ENCODE peak calls at places on chromosomes 7 and 10, in nine cellular contexts. One of them, this sample, is unnamed. For H3K4me1, the result is how much of the 10 kb centered on the place peaks cover.

GRCh38 chr7:39757604-39758003 is 134.2 kb downstream of the RALA start:
- DNase-seq in A549: no peak
- DNase-seq in neural progenitor cell: no peak
- DNase-seq in fibroblast of lung: peak
- DNase-seq in psoas muscle: no peak
- DNase-seq in mesendoderm: no peak
- DNase-seq in right lobe of liver: no peak
- DNase-seq in tibial artery: no peak
- DNase-seq in CD8-positive, alpha-beta T cell: no peak
- DNase-seq in this sample: no peak

GRCh38 chr7:23529262-23529859 is 2.4 kb downstream of the TRA2A start:
- DNase-seq in psoas muscle: no peak
- DNase-seq in CD8-positive, alpha-beta T cell: no peak
- DNase-seq in fibroblast of lung: no peak
- DNase-seq in mesendoderm: no peak
- DNase-seq in tibial artery: no peak
- DNase-seq in right lobe of liver: no peak
- DNase-seq in A549: no peak
- DNase-seq in neural progenitor cell: no peak
- DNase-seq in this sample: no peak

GRCh38 chr10:7408494-7409044 is 2.3 kb downstream of the SFMBT2 start:
- DNase-seq in CD8-positive, alpha-beta T cell: no peak
- DNase-seq in psoas muscle: peak
- DNase-seq in neural progenitor cell: peak
- DNase-seq in fibroblast of lung: peak
- DNase-seq in A549: peak
- DNase-seq in tibial artery: no peak
- DNase-seq in right lobe of liver: peak
- DNase-seq in mesendoderm: peak
- DNase-seq in this sample: peak

GRCh38 chr7:23470290-23471089 is at the start of gene IGF2BP3:
- DNase-seq in right lobe of liver: no peak
- DNase-seq in CD8-positive, alpha-beta T cell: no peak
- DNase-seq in tibial artery: no peak
- DNase-seq in fibroblast of lung: peak
- DNase-seq in A549: peak
- DNase-seq in psoas muscle: no peak
- DNase-seq in mesendoderm: peak
- DNase-seq in neural progenitor cell: peak
- DNase-seq in this sample: no peak

GRCh38 chr7:71301167-71301566 is 169.2 kb downstream of the GALNT17 start:
- DNase-seq in psoas muscle: no peak
- DNase-seq in A549: no peak
- DNase-seq in right lobe of liver: no peak
- DNase-seq in mesendoderm: no peak
- DNase-seq in tibial artery: no peak
- DNase-seq in CD8-positive, alpha-beta T cell: no peak
- DNase-seq in neural progenitor cell: no peak
- DNase-seq in fibroblast of lung: no peak
- DNase-seq in this sample: no peak

GRCh38 chr7:150479023-150479716 is 28.7 kb downstream of the GIMAP8 start:
- DNase-seq in fibroblast of lung: no peak
- DNase-seq in psoas muscle: no peak
- DNase-seq in A549: no peak
- DNase-seq in tibial artery: no peak
- DNase-seq in neural progenitor cell: no peak
- DNase-seq in mesendoderm: no peak
- DNase-seq in right lobe of liver: no peak
- DNase-seq in CD8-positive, alpha-beta T cell: no peak
- DNase-seq in this sample: peak

GRCh38 chr7:124566576-124566975 is 199.0 kb downstream of the GPR37 start:
- DNase-seq in mesendoderm: peak
- DNase-seq in psoas muscle: no peak
- DNase-seq in right lobe of liver: no peak
- DNase-seq in fibroblast of lung: peak
- DNase-seq in A549: peak
- DNase-seq in neural progenitor cell: peak
- DNase-seq in CD8-positive, alpha-beta T cell: no peak
- DNase-seq in tibial artery: no peak
- DNase-seq in this sample: no peak

GRCh38 chr10:71264345-71265200 is 52.2 kb downstream of the UNC5B start:
- DNase-seq in fibroblast of lung: peak
- DNase-seq in tibial artery: no peak
- DNase-seq in CD8-positive, alpha-beta T cell: no peak
- DNase-seq in A549: no peak
- DNase-seq in mesendoderm: no peak
- DNase-seq in psoas muscle: no peak
- DNase-seq in neural progenitor cell: no peak
- DNase-seq in right lobe of liver: no peak
- DNase-seq in this sample: no peak

GRCh38 chr10:103627111-103627892 is 133.8 kb downstream of the NEURL1 start:
- DNase-seq in mesendoderm: no peak
- DNase-seq in psoas muscle: no peak
- DNase-seq in neural progenitor cell: no peak
- DNase-seq in A549: no peak
- DNase-seq in CD8-positive, alpha-beta T cell: no peak
- DNase-seq in fibroblast of lung: no peak
- DNase-seq in tibial artery: no peak
- DNase-seq in right lobe of liver: no peak
- DNase-seq in this sample: no peak

GRCh38 chr7:64947252-64948000 is 43.4 kb downstream of the ZNF117 start:
- DNase-seq in right lobe of liver: no peak
- DNase-seq in psoas muscle: peak
- DNase-seq in neural progenitor cell: peak
- DNase-seq in tibial artery: no peak
- DNase-seq in fibroblast of lung: no peak
- DNase-seq in CD8-positive, alpha-beta T cell: no peak
- DNase-seq in A549: no peak
- DNase-seq in mesendoderm: no peak
- DNase-seq in this sample: no peak

GRCh38 chr7:50119815-50120637 is 27.0 kb upstream of the ZPBP start:
- DNase-seq in mesendoderm: peak
- DNase-seq in A549: no peak
- DNase-seq in neural progenitor cell: peak
- DNase-seq in right lobe of liver: no peak
- DNase-seq in tibial artery: no peak
- DNase-seq in psoas muscle: no peak
- DNase-seq in fibroblast of lung: no peak
- DNase-seq in CD8-positive, alpha-beta T cell: no peak
- DNase-seq in this sample: peak

GRCh38 chr7:24609059-24609458 is 35.8 kb downstream of the PALS2 start:
- DNase-seq in right lobe of liver: no peak
- DNase-seq in mesendoderm: peak
- DNase-seq in fibroblast of lung: peak
- DNase-seq in CD8-positive, alpha-beta T cell: no peak
- DNase-seq in tibial artery: no peak
- DNase-seq in psoas muscle: no peak
- DNase-seq in A549: no peak
- DNase-seq in neural progenitor cell: no peak
- DNase-seq in this sample: no peak

GRCh38 chr10:114647545-114648138 is 10.4 kb downstream of the ABLIM1 start:
- DNase-seq in neural progenitor cell: no peak
- DNase-seq in psoas muscle: no peak
- DNase-seq in tibial artery: no peak
- DNase-seq in right lobe of liver: no peak
- DNase-seq in fibroblast of lung: peak
- DNase-seq in A549: no peak
- DNase-seq in CD8-positive, alpha-beta T cell: no peak
- DNase-seq in mesendoderm: no peak
- DNase-seq in this sample: no peak

GRCh38 chr7:41821521-41822213 is 118.8 kb upstream of the INHBA start:
- DNase-seq in psoas muscle: no peak
- DNase-seq in tibial artery: no peak
- DNase-seq in neural progenitor cell: peak
- DNase-seq in right lobe of liver: no peak
- DNase-seq in A549: no peak
- DNase-seq in fibroblast of lung: no peak
- DNase-seq in CD8-positive, alpha-beta T cell: no peak
- DNase-seq in mesendoderm: no peak
- DNase-seq in this sample: no peak
- H3K27ac ChIP-seq in psoas muscle: no peak
- H3K27ac ChIP-seq in tibial artery: peak
- H3K27ac ChIP-seq in neural progenitor cell: no peak
- H3K27ac ChIP-seq in right lobe of liver: no peak
- H3K27ac ChIP-seq in A549: no peak
- H3K27ac ChIP-seq in fibroblast of lung: no peak
- H3K27ac ChIP-seq in CD8-positive, alpha-beta T cell: no peak
- H3K27ac ChIP-seq in mesendoderm: no peak
- H3K27ac ChIP-seq in this sample: no peak

GRCh38 chr10:30984563-30985328 is 46.9 kb downstream of the ZNF438 start:
- DNase-seq in right lobe of liver: no peak
- DNase-seq in neural progenitor cell: no peak
- DNase-seq in A549: no peak
- DNase-seq in mesendoderm: no peak
- DNase-seq in CD8-positive, alpha-beta T cell: no peak
- DNase-seq in psoas muscle: no peak
- DNase-seq in fibroblast of lung: peak
- DNase-seq in tibial artery: no peak
- DNase-seq in this sample: no peak
- H3K4me1 ChIP-seq in right lobe of liver: under half
- H3K4me1 ChIP-seq in neural progenitor cell: under half
- H3K4me1 ChIP-seq in A549: under half
- H3K4me1 ChIP-seq in mesendoderm: under half
- H3K4me1 ChIP-seq in CD8-positive, alpha-beta T cell: under half
- H3K4me1 ChIP-seq in psoas muscle: half or more
- H3K4me1 ChIP-seq in fibroblast of lung: under half
- H3K4me1 ChIP-seq in tibial artery: under half
- H3K4me1 ChIP-seq in this sample: under half

GRCh38 chr7:75916685-75917634 is 2.0 kb downstream of the POR start:
- DNase-seq in tibial artery: no peak
- DNase-seq in fibroblast of lung: no peak
- DNase-seq in right lobe of liver: peak
- DNase-seq in CD8-positive, alpha-beta T cell: no peak
- DNase-seq in psoas muscle: no peak
- DNase-seq in mesendoderm: no peak
- DNase-seq in neural progenitor cell: no peak
- DNase-seq in A549: no peak
- DNase-seq in this sample: no peak
- H3K4me3 ChIP-seq in tibial artery: peak
- H3K4me3 ChIP-seq in fibroblast of lung: no peak
- H3K4me3 ChIP-seq in right lobe of liver: peak
- H3K4me3 ChIP-seq in CD8-positive, alpha-beta T cell: no peak
- H3K4me3 ChIP-seq in psoas muscle: peak
- H3K4me3 ChIP-seq in mesendoderm: no peak
- H3K4me3 ChIP-seq in neural progenitor cell: no peak
- H3K4me3 ChIP-seq in A549: peak
- H3K4me3 ChIP-seq in this sample: no peak

GRCh38 chr10:86802709-86803108 is 46.3 kb downstream of the BMPR1A start:
- DNase-seq in fibroblast of lung: no peak
- DNase-seq in tibial artery: no peak
- DNase-seq in A549: no peak
- DNase-seq in right lobe of liver: no peak
- DNase-seq in psoas muscle: no peak
- DNase-seq in mesendoderm: no peak
- DNase-seq in neural progenitor cell: no peak
- DNase-seq in CD8-positive, alpha-beta T cell: no peak
- DNase-seq in this sample: no peak

GRCh38 chr10:86799188-86799845 is 42.9 kb downstream of the BMPR1A start:
- DNase-seq in fibroblast of lung: no peak
- DNase-seq in A549: no peak
- DNase-seq in CD8-positive, alpha-beta T cell: no peak
- DNase-seq in right lobe of liver: no peak
- DNase-seq in neural progenitor cell: no peak
- DNase-seq in psoas muscle: no peak
- DNase-seq in mesendoderm: no peak
- DNase-seq in tibial artery: no peak
- DNase-seq in this sample: no peak

GRCh38 chr10:86803156-86803555 is 46.7 kb downstream of the BMPR1A start:
- DNase-seq in right lobe of liver: no peak
- DNase-seq in CD8-positive, alpha-beta T cell: no peak
- DNase-seq in A549: no peak
- DNase-seq in neural progenitor cell: no peak
- DNase-seq in mesendoderm: no peak
- DNase-seq in psoas muscle: no peak
- DNase-seq in tibial artery: no peak
- DNase-seq in fibroblast of lung: peak
- DNase-seq in this sample: no peak

GRCh38 chr10:86804805-86805204 is 48.4 kb downstream of the BMPR1A start:
- DNase-seq in A549: no peak
- DNase-seq in CD8-positive, alpha-beta T cell: no peak
- DNase-seq in neural progenitor cell: no peak
- DNase-seq in psoas muscle: no peak
- DNase-seq in right lobe of liver: no peak
- DNase-seq in tibial artery: no peak
- DNase-seq in fibroblast of lung: no peak
- DNase-seq in mesendoderm: no peak
- DNase-seq in this sample: no peak

GRCh38 chr10:86801995-86802394 is 45.6 kb downstream of the BMPR1A start:
- DNase-seq in mesendoderm: no peak
- DNase-seq in tibial artery: no peak
- DNase-seq in neural progenitor cell: no peak
- DNase-seq in CD8-positive, alpha-beta T cell: no peak
- DNase-seq in right lobe of liver: no peak
- DNase-seq in psoas muscle: no peak
- DNase-seq in A549: no peak
- DNase-seq in fibroblast of lung: no peak
- DNase-seq in this sample: no peak
- H3K27ac ChIP-seq in mesendoderm: no peak
- H3K27ac ChIP-seq in tibial artery: peak
- H3K27ac ChIP-seq in neural progenitor cell: peak
- H3K27ac ChIP-seq in CD8-positive, alpha-beta T cell: no peak
- H3K27ac ChIP-seq in right lobe of liver: no peak
- H3K27ac ChIP-seq in psoas muscle: no peak
- H3K27ac ChIP-seq in A549: no peak
- H3K27ac ChIP-seq in fibroblast of lung: no peak
- H3K27ac ChIP-seq in this sample: no peak

DNA sequence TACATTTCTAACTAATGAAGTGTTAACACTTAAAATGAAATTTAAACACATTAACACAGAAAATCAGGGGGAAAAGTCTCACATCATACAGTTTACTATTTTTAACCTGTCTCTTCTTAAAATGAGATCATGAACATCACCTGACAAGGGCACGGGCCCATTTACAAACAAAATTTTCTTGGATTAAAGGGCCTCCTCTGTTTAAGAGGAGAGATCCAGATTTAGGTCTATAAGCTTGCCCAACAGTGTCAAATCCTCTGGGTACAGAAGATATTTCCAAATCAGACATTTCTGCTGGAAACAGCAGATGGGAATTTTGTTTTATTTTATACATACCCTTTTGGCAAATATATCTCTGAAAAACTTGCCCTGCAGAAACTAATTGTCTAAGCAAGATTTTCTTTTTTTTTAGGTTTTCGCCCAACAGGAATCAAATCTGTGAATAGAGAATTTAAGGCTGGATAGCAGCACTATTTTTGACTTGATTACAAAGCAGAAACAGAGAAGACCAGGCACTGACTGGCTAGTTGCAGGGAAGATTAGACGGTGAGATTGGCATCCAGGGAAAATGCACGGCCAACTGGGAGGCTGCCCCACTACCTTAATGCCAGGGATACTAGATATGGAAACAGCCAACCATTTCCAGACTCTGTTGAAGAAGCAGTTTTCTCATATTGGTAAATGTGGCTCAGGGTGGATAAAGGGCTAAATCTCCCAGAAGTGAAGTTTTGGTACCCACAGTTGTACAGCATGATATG is 173.4 kb downstream of the LRRN3 start:
- DNase-seq in neural progenitor cell: no peak
- DNase-seq in A549: no peak
- DNase-seq in tibial artery: no peak
- DNase-seq in psoas muscle: peak
- DNase-seq in mesendoderm: no peak
- DNase-seq in CD8-positive, alpha-beta T cell: no peak
- DNase-seq in right lobe of liver: no peak
- DNase-seq in fibroblast of lung: no peak
- DNase-seq in this sample: no peak
- H3K4me1 ChIP-seq in neural progenitor cell: under half
- H3K4me1 ChIP-seq in A549: under half
- H3K4me1 ChIP-seq in tibial artery: under half
- H3K4me1 ChIP-seq in psoas muscle: under half
- H3K4me1 ChIP-seq in mesendoderm: under half
- H3K4me1 ChIP-seq in CD8-positive, alpha-beta T cell: under half
- H3K4me1 ChIP-seq in right lobe of liver: under half
- H3K4me1 ChIP-seq in fibroblast of lung: under half
- H3K4me1 ChIP-seq in this sample: under half

This sample was measured in CD8-positive, alpha-beta memory T cell.